ENCODE peak calls at places on chromosome 7, in six cellular contexts. C is H9, S is tibial artery, T is RWPE1, N is AG09319, G is B cell. D is an unnamed sample.

GRCh38 chr7:55438085-55438764 is 73.1 kb downstream of the LANCL2 start:
- DNase-seq in C (no peak), S (no peak), T (no peak), N (no peak), G (no peak), D (no peak)

GRCh38 chr7:129950191-129950940 is 2.4 kb downstream of the UBE2H start:
- DNase-seq in C (no peak), S (no peak), T (no peak), N (no peak), G (no peak), D (peak; percentile 53)

GRCh38 chr7:117322741-117323584 is at the start of gene WNT2:
- DNase-seq in C (peak; percentile 30), S (no peak), T (no peak), N (no peak), G (no peak), D (no peak)

GRCh38 chr7:107701191-107701590 is 40.6 kb downstream of the SLC26A4 start:
- DNase-seq in C (no peak), S (no peak), T (no peak), N (no peak), G (no peak), D (no peak)

GRCh38 chr7:90458104-90458503 is 11.3 kb upstream of the PTTG1IP2 start:
- DNase-seq in C (no peak), S (no peak), T (no peak), N (no peak), G (no peak), D (no peak)

GRCh38 chr7:142883145-142883544 is 2.4 kb downstream of the TRPV6 start:
- DNase-seq in C (peak; percentile 7), S (peak; percentile 7), T (no peak), N (no peak), G (no peak), D (no peak)

GRCh38 chr7:99639267-99639666 is 22.5 kb downstream of the ZSCAN25 start:
- DNase-seq in C (peak; percentile 47), S (no peak), T (no peak), N (no peak), G (no peak), D (no peak)

GRCh38 chr7:93327006-93327633 is 95.0 kb downstream of the VPS50 start:
- DNase-seq in C (no peak), S (no peak), T (peak; percentile 56), N (peak; percentile 36), G (no peak), D (no peak)

GRCh38 chr7:135327458-135327857 is 93.8 kb downstream of the STRA8 start:
- DNase-seq in C (no peak), S (no peak), T (no peak), N (no peak), G (no peak), D (no peak)

GRCh38 chr7:31061185-31061584 is 9.1 kb downstream of the ADCYAP1R1 start:
- DNase-seq in C (peak; percentile 57), S (no peak), T (no peak), N (no peak), G (no peak), D (no peak)

GRCh38 chr7:80335473-80336232 is 176.2 kb downstream of the GNAT3 start:
- DNase-seq in C (no peak), S (no peak), T (no peak), N (no peak), G (no peak), D (no peak)

GRCh38 chr7:91352091-91352490 is 87.9 kb downstream of the FZD1 start:
- DNase-seq in C (no peak), S (no peak), T (no peak), N (no peak), G (no peak), D (no peak)

GRCh38 chr7:29331163-29331562 is 136.6 kb downstream of the CHN2 start:
- DNase-seq in C (no peak), S (no peak), T (no peak), N (no peak), G (no peak), D (no peak)

GRCh38 chr7:116316838-116317612 is 106.7 kb downstream of the TES start:
- DNase-seq in C (no peak), S (peak; percentile 77), T (peak; percentile 90), N (peak; percentile 93), G (no peak), D (peak; percentile 35)

GRCh38 chr7:70092314-70093303 is 494.3 kb downstream of the AUTS2 start:
- DNase-seq in C (no peak), S (no peak), T (no peak), N (no peak), G (no peak), D (no peak)

GRCh38 chr7:1738511-1738910 is 68.4 kb downstream of the ELFN1 start:
- DNase-seq in C (no peak), S (no peak), T (no peak), N (no peak), G (no peak), D (no peak)

GRCh38 chr7:87506243-87507180 is 31.0 kb upstream of the ABCB4 start:
- DNase-seq in C (no peak), S (no peak), T (peak; percentile 12), N (peak; percentile 7), G (no peak), D (no peak)

GRCh38 chr7:80047032-80047431 is 87.6 kb upstream of the GNAI1 start:
- DNase-seq in C (no peak), S (no peak), T (no peak), N (no peak), G (no peak), D (no peak)

GRCh38 chr7:16925609-16926008 is 43.8 kb upstream of the AGR3 start:
- DNase-seq in C (no peak), S (no peak), T (no peak), N (peak; percentile 49), G (no peak), D (no peak)

GRCh38 chr7:141956084-141956483 is 9.3 kb upstream of the CLEC5A start:
- DNase-seq in C (no peak), S (no peak), T (no peak), N (no peak), G (no peak), D (no peak)

GRCh38 chr7:157046681-157047080 is 36.2 kb upstream of the MNX1 start:
- DNase-seq in C (no peak), S (no peak), T (peak; percentile 50), N (peak; percentile 10), G (no peak), D (no peak)

GRCh38 chr7:130009848-130010688 is 41.1 kb downstream of the ZC3HC1 start:
- DNase-seq in C (no peak), S (no peak), T (peak; percentile 82), N (peak; percentile 48), G (no peak), D (peak; percentile 31)

GRCh38 chr7:44046321-44047061 is 2.0 kb downstream of the DBNL start:
- DNase-seq in C (no peak), S (no peak), T (no peak), N (no peak), G (peak; percentile 89), D (no peak)

GRCh38 chr7:74083117-74083876 is at the start of gene LIMK1:
- DNase-seq in C (peak; percentile 90), S (peak; percentile 50), T (peak; percentile 86), N (peak; percentile 35), G (peak; percentile 78), D (peak; percentile 98)

GRCh38 chr7:46494026-46494425 is 573.0 kb upstream of the IGFBP3 start:
- DNase-seq in C (no peak), S (no peak), T (no peak), N (no peak), G (no peak), D (no peak)

GRCh38 chr7:131606346-131607290 is 50.2 kb upstream of the PODXL start:
- DNase-seq in C (peak; percentile 54), S (no peak), T (no peak), N (no peak), G (no peak), D (no peak)

DNA sequence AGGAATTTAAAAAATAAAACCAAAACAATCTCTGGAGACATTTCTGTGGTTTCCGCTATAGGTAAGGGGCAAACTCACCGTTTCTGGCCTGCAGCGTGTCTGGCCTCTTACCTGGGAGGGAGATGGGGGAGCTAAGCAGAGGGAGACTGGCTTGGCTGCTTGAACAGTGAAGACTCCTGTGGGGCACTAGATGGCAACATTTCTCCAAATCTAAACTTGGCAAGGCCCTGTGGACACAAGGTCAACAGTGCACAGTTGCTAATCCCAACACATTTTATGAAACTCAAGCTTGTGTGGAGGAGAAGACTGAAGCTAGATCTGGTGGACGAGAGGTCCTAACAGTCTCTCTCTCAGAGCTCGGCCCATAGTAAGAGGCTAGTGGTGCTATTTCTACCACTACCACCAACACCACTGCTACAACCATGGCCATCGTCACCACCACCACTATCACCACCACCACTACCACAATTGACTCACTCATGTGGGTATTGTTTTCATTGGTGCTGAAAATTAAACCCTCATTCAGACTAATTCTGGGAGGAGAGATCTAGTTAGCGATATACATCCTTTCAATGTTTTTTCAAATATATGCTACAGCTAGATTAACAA is 28.4 kb upstream of the CDHR3 start:
- DNase-seq in C (peak; percentile 56), S (no peak), T (peak; percentile 29), N (peak; percentile 47), G (no peak), D (no peak)
- TF ChIP-seq CTCF in C (peak; percentile 70), S (peak; percentile 21), T (no peak), N (peak; percentile 38), G (no peak), D (no peak)

DNA sequence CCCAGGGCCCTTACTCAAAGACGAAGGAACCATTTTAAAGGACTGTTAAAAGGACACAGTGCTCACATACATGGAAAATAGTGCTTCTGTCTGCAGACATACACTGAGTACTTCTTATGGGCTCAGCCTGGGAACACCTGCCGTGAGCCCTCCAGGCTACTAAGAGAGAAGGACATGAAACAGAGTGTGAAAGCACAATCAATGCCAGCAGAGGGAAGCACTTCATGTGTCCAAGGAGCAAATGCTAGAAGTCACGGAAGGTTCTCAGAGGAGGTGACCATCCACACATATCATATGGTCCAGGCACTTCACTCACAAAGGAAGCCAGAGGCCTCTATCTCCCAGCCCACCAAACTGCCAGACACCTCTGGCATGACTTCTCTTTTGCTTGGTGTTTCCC is 15.5 kb downstream of the ELMO1 start:
- DNase-seq in C (peak; percentile 41), S (no peak), T (no peak), N (no peak), G (no peak), D (no peak)
- TF ChIP-seq CTCF in C (peak; percentile 47), S (no peak), T (no peak), N (no peak), G (no peak), D (no peak)

DNA sequence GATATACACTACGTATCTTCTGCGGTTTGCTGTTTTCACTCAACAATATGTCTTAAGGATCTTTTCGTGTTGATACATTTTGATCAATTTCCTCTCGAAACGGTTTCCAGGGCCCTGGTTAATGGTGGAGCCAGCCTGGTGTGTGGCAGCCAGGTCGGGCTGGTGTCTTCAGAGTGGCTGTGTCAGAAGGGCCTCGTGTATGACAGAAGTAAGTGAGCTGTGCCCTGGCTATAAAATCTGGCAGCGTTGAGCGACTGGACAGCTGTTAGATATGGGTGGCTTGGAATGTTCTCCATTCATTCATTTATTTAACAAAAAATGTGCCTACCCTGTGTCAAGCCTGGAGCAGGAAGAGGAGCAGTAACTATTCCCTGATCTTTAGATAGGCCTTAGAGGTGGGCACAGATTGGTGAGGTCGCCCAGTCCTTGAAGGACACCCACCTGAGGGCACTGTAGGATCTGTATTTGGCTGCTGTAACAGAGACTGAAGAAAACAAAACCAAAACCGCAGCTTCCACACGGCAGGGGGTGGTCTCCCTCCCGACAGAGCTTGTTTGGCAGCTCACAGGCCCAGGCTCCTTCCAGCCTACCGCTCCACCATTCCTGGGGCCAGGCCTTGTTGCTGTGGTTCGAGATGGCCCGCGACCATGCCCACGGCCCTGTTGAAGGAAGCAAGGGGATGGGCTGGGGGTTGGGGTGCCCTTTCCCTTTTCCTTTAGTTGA is 30.3 kb downstream of the ZNF783 start:
- DNase-seq in C (no peak), S (no peak), T (no peak), N (no peak), G (no peak), D (no peak)
- TF ChIP-seq CTCF in C (peak; percentile 29), S (no peak), T (no peak), N (no peak), G (no peak), D (no peak)

GRCh38 chr7:38424750-38425463 is 151.5 kb upstream of the TARP start:
- DNase-seq in C (no peak), S (no peak), T (no peak), N (no peak), G (no peak), D (no peak)
- TF ChIP-seq CTCF in C (peak; percentile 41), S (no peak), T (no peak), N (peak; percentile 29), G (no peak), D (no peak)